ENCODE peak calls at places on chromosomes 12 and 14, in four cellular contexts. I is RWPE1, H is SK-MEL-5, B is T-helper 2 cell. X is an unnamed sample.

GRCh38 chr12:22459872-22460490 is 84.4 kb downstream of the C2CD5 start:
- DNase-seq in H (peak), I (peak), B (no peak), X (no peak)

GRCh38 chr14:67816326-67817009 is at the start of gene ZFYVE26:
- DNase-seq in B (peak), H (peak), I (peak), X (peak)

GRCh38 chr12:132190012-132190755 is 45.9 kb downstream of the NOC4L start:
- DNase-seq in B (no peak), H (no peak), I (no peak), X (no peak)

GRCh38 chr14:105440554-105440900 is 20.9 kb downstream of the MTA1 start:
- DNase-seq in I (no peak), H (no peak), B (no peak), X (peak)

GRCh38 chr14:68124885-68125731 is 305.5 kb downstream of the RAD51B start:
- DNase-seq in H (no peak), B (no peak), I (peak), X (no peak)

GRCh38 chr12:29796823-29797263 is 13.1 kb upstream of the TMTC1 start:
- DNase-seq in I (peak), B (no peak), H (no peak), X (no peak)

GRCh38 chr12:48388430-48388829 is 37.7 kb upstream of the ZNF641 start:
- DNase-seq in H (no peak), I (no peak), B (no peak), X (no peak)

GRCh38 chr14:104880584-104881210 is 15.6 kb downstream of the CEP170B start:
- DNase-seq in H (no peak), B (no peak), I (no peak), X (no peak)

GRCh38 chr14:101810897-101811620 is 49.5 kb downstream of the PPP2R5C start:
- DNase-seq in I (peak), B (no peak), H (peak), X (no peak)

GRCh38 chr12:6953417-6954315 is 2.5 kb downstream of the PTPN6 start:
- DNase-seq in H (no peak), I (no peak), B (peak), X (peak)

GRCh38 chr12:93106910-93107309 is 177.8 kb upstream of the EEA1 start:
- DNase-seq in B (no peak), I (no peak), H (peak), X (no peak)

GRCh38 chr12:59077153-59077930 is 157.0 kb upstream of the LRIG3 start:
- DNase-seq in B (no peak), H (no peak), I (peak), X (no peak)

GRCh38 chr14:90114554-90114953 is 52.8 kb downstream of the KCNK13 start:
- DNase-seq in B (no peak), I (no peak), H (peak), X (no peak)

GRCh38 chr12:52149182-52149641 is 42.6 kb downstream of the KRT80 start:
- DNase-seq in I (no peak), B (no peak), H (no peak), X (no peak)

GRCh38 chr14:28952707-28953106 is 186.1 kb downstream of the FOXG1 start:
- DNase-seq in H (no peak), I (no peak), B (no peak), X (no peak)

GRCh38 chr14:71266994-71267636 is 359.9 kb downstream of the PCNX1 start:
- DNase-seq in H (no peak), I (peak), B (no peak), X (peak)

GRCh38 chr12:120774169-120774916 is 48.7 kb downstream of the ACADS start:
- DNase-seq in B (no peak), H (no peak), I (no peak), X (no peak)

X was measured in GM06990.